ENCODE peak calls at places on chromosomes 6 and 20, in six cellular contexts. Y, B, S, U, H and P are unnamed samples.

GRCh38 chr6:30981942-30982772 is 1.4 kb upstream of the MUC21 start:
- DNase-seq in Y (no peak), B (peak; percentile 41), S (peak; percentile 50), U (no peak), H (peak; percentile 61), P (no peak)

GRCh38 chr20:14295238-14295637 is 42.2 kb downstream of the FLRT3 start:
- DNase-seq in Y (no peak), B (no peak), S (no peak), U (no peak), H (no peak), P (no peak)

GRCh38 chr6:35663001-35663400 is 25.7 kb downstream of the FKBP5 start:
- DNase-seq in Y (no peak), B (no peak), S (no peak), U (no peak), H (peak; percentile 75), P (no peak)

GRCh38 chr6:19812512-19813119 is 24.6 kb upstream of the ID4 start:
- DNase-seq in Y (peak; percentile 38), B (no peak), S (peak; percentile 64), U (no peak), H (peak; percentile 47), P (no peak)

GRCh38 chr20:11987526-11987925 is 69.8 kb downstream of the BTBD3 start:
- DNase-seq in Y (no peak), B (no peak), S (no peak), U (no peak), H (no peak), P (no peak)

GRCh38 chr6:122804962-122805499 is 16.0 kb downstream of the SMPDL3A start:
- DNase-seq in Y (no peak), B (no peak), S (no peak), U (no peak), H (no peak), P (no peak)

GRCh38 chr6:46484081-46484820 is 7.0 kb downstream of the RCAN2 start:
- DNase-seq in Y (no peak), B (no peak), S (no peak), U (no peak), H (no peak), P (no peak)

GRCh38 chr6:150090328-150090727 is 21.4 kb upstream of the ULBP3 start:
- DNase-seq in Y (no peak), B (no peak), S (no peak), U (no peak), H (no peak), P (no peak)

GRCh38 chr6:144447487-144447886 is 162.4 kb downstream of the UTRN start:
- DNase-seq in Y (no peak), B (no peak), S (no peak), U (no peak), H (no peak), P (no peak)

GRCh38 chr20:56460459-56460858 is 8.0 kb upstream of the RTF2 start:
- DNase-seq in Y (no peak), B (no peak), S (no peak), U (no peak), H (no peak), P (no peak)

GRCh38 chr20:23270427-23270911 is 80.1 kb upstream of the NXT1 start:
- DNase-seq in Y (no peak), B (no peak), S (peak; percentile 55), U (no peak), H (no peak), P (no peak)

GRCh38 chr6:163627274-163628062 is 212.9 kb downstream of the QKI start:
- DNase-seq in Y (no peak), B (no peak), S (no peak), U (no peak), H (no peak), P (no peak)

GRCh38 chr20:53749499-53749898 is 155.9 kb upstream of the ZNF217 start:
- DNase-seq in Y (no peak), B (no peak), S (no peak), U (no peak), H (no peak), P (no peak)

GRCh38 chr6:127317275-127318128 is 25.9 kb downstream of the ECHDC1 start:
- DNase-seq in Y (no peak), B (no peak), S (no peak), U (no peak), H (no peak), P (no peak)

GRCh38 chr6:110814488-110815259 is 595 bp downstream of the CDK19 start:
- DNase-seq in Y (no peak), B (peak; percentile 71), S (peak; percentile 60), U (peak; percentile 80), H (peak; percentile 66), P (peak; percentile 40)

GRCh38 chr6:32983493-32983848 is 15.1 kb downstream of the BRD2 start:
- DNase-seq in Y (no peak), B (no peak), S (peak; percentile 50), U (no peak), H (no peak), P (no peak)

GRCh38 chr6:15420959-15421438 is 175.1 kb downstream of the JARID2 start:
- DNase-seq in Y (no peak), B (no peak), S (no peak), U (no peak), H (no peak), P (no peak)

GRCh38 chr6:124903797-124904196 is 58.4 kb upstream of the RNF217 start:
- DNase-seq in Y (no peak), B (no peak), S (no peak), U (no peak), H (no peak), P (no peak)

GRCh38 chr6:100620085-100620484 is 155.4 kb upstream of the SIM1 start:
- DNase-seq in Y (no peak), B (no peak), S (no peak), U (no peak), H (no peak), P (no peak)

GRCh38 chr6:13357551-13358075 is 29.3 kb upstream of the TBC1D7 start:
- DNase-seq in Y (no peak), B (no peak), S (no peak), U (no peak), H (peak; percentile 70), P (no peak)

GRCh38 chr6:558089-558488 is 98.8 kb downstream of the HUS1B start:
- DNase-seq in Y (no peak), B (no peak), S (no peak), U (no peak), H (no peak), P (no peak)

GRCh38 chr6:130776287-130776925 is 50.8 kb upstream of the SMLR1 start:
- DNase-seq in Y (no peak), B (no peak), S (no peak), U (no peak), H (no peak), P (no peak)

GRCh38 chr6:160137989-160138835 is 16.6 kb downstream of the SLC22A1 start:
- DNase-seq in Y (peak; percentile 32), B (peak; percentile 71), S (peak; percentile 80), U (peak; percentile 73), H (peak; percentile 59), P (peak; percentile 53)

GRCh38 chr6:11381801-11382513 is 149.5 kb upstream of the NEDD9 start:
- DNase-seq in Y (no peak), B (no peak), S (peak; percentile 61), U (no peak), H (no peak), P (no peak)

GRCh38 chr6:150301871-150302800 is 66.7 kb upstream of the IYD start:
- DNase-seq in Y (peak; percentile 67), B (no peak), S (peak; percentile 28), U (no peak), H (no peak), P (peak; percentile 72)

DNA sequence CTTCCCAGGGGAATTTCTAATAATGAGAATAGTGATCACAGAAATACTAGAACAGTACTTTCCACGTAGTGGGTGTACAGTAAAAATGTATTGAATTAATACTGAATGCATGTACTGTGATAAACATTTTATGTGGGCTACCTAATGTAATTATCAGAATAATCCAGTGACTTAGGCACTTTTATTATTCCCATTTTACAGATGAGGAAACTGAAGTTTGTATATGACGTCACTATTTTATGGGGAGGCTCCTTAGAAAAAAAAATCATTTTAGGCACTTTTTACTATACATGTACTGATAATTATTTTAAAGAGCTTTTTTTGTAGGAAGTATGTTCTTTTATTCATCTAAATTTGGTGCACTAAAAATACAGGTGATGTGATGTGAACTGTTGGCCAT is 275.6 kb upstream of the TAB2 start:
- DNase-seq in Y (no peak), B (no peak), S (no peak), U (no peak), H (no peak), P (no peak)
- H3K36me3 ChIP-seq in Y (no peaks in the 10 kb centered on the region), B (no peaks in the 10 kb centered on the region), S (no peaks in the 10 kb centered on the region), U (no peaks in the 10 kb centered on the region), H (no peaks in the 10 kb centered on the region), P (no peaks in the 10 kb centered on the region)

DNA sequence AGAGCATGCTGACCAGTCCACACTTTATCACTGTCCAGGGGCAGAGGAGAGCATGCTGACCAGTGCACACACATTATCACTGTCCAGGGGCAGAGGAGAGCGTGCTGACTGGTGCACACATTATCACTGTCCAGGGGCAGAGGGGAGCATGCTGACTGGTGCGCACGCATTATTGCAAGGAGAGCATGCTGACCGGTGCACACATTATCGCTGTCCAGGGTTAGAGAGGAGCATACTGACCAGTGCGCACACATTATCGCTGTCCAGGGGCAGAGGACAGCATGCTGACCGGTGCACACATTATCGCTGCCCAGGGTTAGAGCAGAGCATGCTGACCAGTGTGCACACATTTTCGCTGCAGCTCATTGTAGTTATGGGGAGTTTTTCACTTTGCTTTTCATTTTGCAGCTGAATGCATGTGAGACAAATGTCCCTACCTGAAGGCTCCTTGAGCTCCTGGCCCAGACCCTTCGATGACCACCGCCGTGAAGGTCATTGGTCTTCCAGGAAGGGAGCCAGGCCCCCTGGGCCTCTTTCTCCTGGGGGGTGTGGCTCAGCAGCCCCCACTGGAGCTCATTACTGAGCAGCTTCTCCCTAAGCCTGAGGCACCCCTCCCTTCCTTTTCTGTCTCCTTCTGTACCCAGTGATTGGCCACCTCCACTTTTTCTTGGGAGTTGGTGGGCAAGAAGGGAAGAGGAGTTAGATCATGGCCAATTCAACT is 178.8 kb upstream of the AFDN start:
- DNase-seq in Y (no peak), B (no peak), S (no peak), U (no peak), H (no peak), P (no peak)
- H3K4me1 ChIP-seq in Y (peaks cover 5% of the 10 kb centered on the region), B (peaks cover 7% of the 10 kb centered on the region), S (peaks cover 4% of the 10 kb centered on the region), U (no peaks in the 10 kb centered on the region), H (peaks cover 24% of the 10 kb centered on the region), P (no peaks in the 10 kb centered on the region)

GRCh38 chr20:49649672-49650071 is 64.0 kb downstream of the B4GALT5 start:
- DNase-seq in Y (no peak), B (no peak), S (no peak), U (no peak), H (no peak), P (no peak)
- H3K36me3 ChIP-seq in Y (peaks cover 48% of the 10 kb centered on the region), B (no peaks in the 10 kb centered on the region), S (peaks cover 12% of the 10 kb centered on the region), U (no peaks in the 10 kb centered on the region), H (peaks cover 11% of the 10 kb centered on the region), P (peaks cover 77% of the 10 kb centered on the region)

GRCh38 chr20:64258071-64258823 is 2.7 kb downstream of the PCMTD2 start:
- DNase-seq in Y (no peak), B (no peak), S (no peak), U (no peak), H (no peak), P (no peak)

GRCh38 chr20:64255361-64256281 is at the start of gene PCMTD2:
- DNase-seq in Y (peak; percentile 47), B (peak; percentile 77), S (peak; percentile 91), U (peak; percentile 86), H (peak; percentile 95), P (peak; percentile 93)

GRCh38 chr20:64254571-64255360 is 782 bp upstream of the PCMTD2 start:
- DNase-seq in Y (no peak), B (no peak), S (no peak), U (no peak), H (no peak), P (no peak)

GRCh38 chr20:64256282-64256947 is 867 bp downstream of the PCMTD2 start:
- DNase-seq in Y (no peak), B (no peak), S (no peak), U (no peak), H (peak; percentile 14), P (no peak)

GRCh38 chr20:64257107-64257757 is 1.7 kb downstream of the PCMTD2 start:
- DNase-seq in Y (no peak), B (no peak), S (no peak), U (no peak), H (no peak), P (no peak)
- H3K4me1 ChIP-seq in Y (peaks cover 19% of the 10 kb centered on the region), B (peaks cover 28% of the 10 kb centered on the region), S (peaks cover 19% of the 10 kb centered on the region), U (peaks cover 39% of the 10 kb centered on the region), H (peaks cover 12% of the 10 kb centered on the region), P (peaks cover 15% of the 10 kb centered on the region)